ENCODE peak calls at places on chromosomes 6 and 20, in four cellular contexts. T is T-helper 2 cell, Z is HAP-1, X is amygdala. E is an unnamed sample.

GRCh38 chr6:135657207-135657606 is 159.7 kb upstream of the AHI1 start:
- DNase-seq in T (no peak), Z (no peak), X (no peak), E (no peak)

GRCh38 chr20:57592263-57593092 is 27.7 kb downstream of the ZBP1 start:
- DNase-seq in T (no peak), X (no peak), Z (no peak), E (no peak)

GRCh38 chr20:25525857-25526256 is 59.5 kb downstream of the NINL start:
- DNase-seq in Z (no peak), T (no peak), X (no peak), E (no peak)

GRCh38 chr6:73032586-73032985 is 192.7 kb downstream of the KHDC1L start:
- DNase-seq in T (no peak), X (no peak), Z (no peak), E (no peak)

GRCh38 chr6:107292570-107293285 is 166.6 kb downstream of the PDSS2 start:
- DNase-seq in X (no peak), T (no peak), Z (peak), E (no peak)

GRCh38 chr6:31270788-31271640 is 878 bp downstream of the HLA-C start:
- DNase-seq in X (no peak), Z (no peak), T (peak), E (peak)

GRCh38 chr6:32668226-32668747 is 1.8 kb upstream of the HLA-DQB1 start:
- DNase-seq in Z (no peak), T (peak), X (no peak), E (no peak)

GRCh38 chr6:170225852-170226417 is 64.9 kb downstream of the DLL1 start:
- DNase-seq in Z (no peak), T (no peak), X (no peak), E (no peak)

GRCh38 chr6:93423542-93423941 is 4.2 kb upstream of the EPHA7 start:
- DNase-seq in Z (peak), X (no peak), T (peak), E (peak)

GRCh38 chr20:61420056-61420455 is 168.0 kb downstream of the CDH4 start:
- DNase-seq in X (no peak), T (no peak), Z (no peak), E (no peak)

GRCh38 chr20:17710379-17711305 is 10.9 kb downstream of the BANF2 start:
- DNase-seq in Z (no peak), T (no peak), X (no peak), E (no peak)

GRCh38 chr20:42308980-42309524 is 690.9 kb upstream of the CHD6 start:
- DNase-seq in T (no peak), Z (no peak), X (no peak), E (no peak)

GRCh38 chr6:20211941-20212391 is 303 bp downstream of the MBOAT1 start:
- DNase-seq in Z (no peak), X (no peak), T (peak), E (no peak)

GRCh38 chr6:156953478-156954146 is 176.4 kb downstream of the ARID1B start:
- DNase-seq in T (peak), X (no peak), Z (peak), E (peak)

GRCh38 chr20:32965581-32966373 is 38.5 kb downstream of the SUN5 start:
- DNase-seq in T (peak), Z (no peak), X (no peak), E (no peak)

GRCh38 chr20:59515013-59515905 is 89.1 kb upstream of the PHACTR3 start:
- DNase-seq in Z (peak), X (peak), T (no peak), E (peak)

GRCh38 chr6:107196143-107196542 is 80.8 kb upstream of the BEND3 start:
- DNase-seq in X (no peak), T (no peak), Z (no peak), E (no peak)

GRCh38 chr6:156028310-156029131 is 572.9 kb upstream of the NOX3 start:
- DNase-seq in X (no peak), Z (no peak), T (peak), E (no peak)

GRCh38 chr6:148874698-148875293 is 128.0 kb downstream of the UST start:
- DNase-seq in X (no peak), T (no peak), Z (peak), E (peak)

GRCh38 chr20:62215020-62215990 is 4.8 kb downstream of the HRH3 start:
- DNase-seq in X (no peak), Z (no peak), T (no peak), E (no peak)

GRCh38 chr20:58717278-58718091 is 24.9 kb downstream of the NPEPL1 start:
- DNase-seq in X (no peak), T (no peak), Z (no peak), E (no peak)

GRCh38 chr6:43698584-43699349 is 11.2 kb upstream of the MRPS18A start:
- DNase-seq in T (no peak), Z (no peak), X (no peak), E (no peak)

GRCh38 chr6:24882835-24883555 is 52.8 kb downstream of the RIPOR2 start:
- DNase-seq in X (no peak), T (no peak), Z (no peak), E (no peak)

GRCh38 chr6:40426341-40427066 is 160.7 kb downstream of the LRFN2 start:
- DNase-seq in T (no peak), Z (no peak), X (no peak), E (no peak)

GRCh38 chr6:12776291-12776690 is 59.7 kb downstream of the PHACTR1 start:
- DNase-seq in T (no peak), Z (no peak), X (no peak), E (no peak)

GRCh38 chr6:79423216-79423615 is 114.0 kb downstream of the LCA5 start:
- DNase-seq in X (no peak), T (no peak), Z (no peak), E (no peak)

GRCh38 chr20:45340951-45341350 is 7.3 kb downstream of the SDC4 start:
- DNase-seq in X (no peak), T (no peak), Z (no peak), E (no peak)

GRCh38 chr6:43847741-43848630 is 78.0 kb downstream of the VEGFA start:
- DNase-seq in X (no peak), Z (no peak), T (no peak), E (no peak)

GRCh38 chr20:20649945-20650344 is 62.5 kb downstream of the RALGAPA2 start:
- DNase-seq in T (no peak), X (no peak), Z (no peak), E (no peak)

GRCh38 chr20:45487231-45487635 is 17.7 kb downstream of the WFDC2 start:
- DNase-seq in T (no peak), X (no peak), Z (no peak), E (no peak)

GRCh38 chr20:22288156-22288555 is 296.2 kb downstream of the FOXA2 start:
- DNase-seq in T (no peak), Z (no peak), X (no peak), E (no peak)

GRCh38 chr6:112416885-112417284 is 69.8 kb downstream of the RFPL4B start:
- DNase-seq in Z (no peak), X (no peak), T (no peak), E (no peak)

GRCh38 chr6:111706841-111707391 is 101.2 kb upstream of the TRAF3IP2 start:
- DNase-seq in Z (peak), X (no peak), T (no peak), E (no peak)

E was measured in neuronal stem cell.